ENCODE peak calls at places on chromosome 13, in eight cellular contexts. S, A, P, J, D, M, N and B are unnamed samples.

GRCh38 chr13:95956589-95957148 is 96.5 kb downstream of the UGGT2 start:
- DNase-seq in A (no peak), D (no peak), S (no peak), J (no peak), M (no peak), P (peak), N (no peak), B (no peak)

GRCh38 chr13:46051958-46052313 is 610 bp downstream of the ZC3H13 start:
- DNase-seq in D (no peak), N (no peak), J (no peak), A (no peak), S (no peak), M (no peak), P (no peak), B (no peak)

GRCh38 chr13:107450426-107450825 is 764.9 kb downstream of the LIG4 start:
- DNase-seq in M (no peak), J (no peak), S (no peak), P (no peak), D (no peak), A (no peak), N (no peak), B (no peak)

GRCh38 chr13:30872685-30873443 is 33.2 kb upstream of the MEDAG start:
- DNase-seq in A (peak), J (no peak), N (no peak), P (no peak), M (no peak), S (no peak), D (no peak), B (no peak)

GRCh38 chr13:113623491-113624234 is 34.3 kb downstream of the ATP4B start:
- DNase-seq in M (no peak), P (no peak), D (no peak), N (no peak), J (no peak), S (no peak), A (no peak), B (no peak)

GRCh38 chr13:66425741-66426140 is 804.4 kb downstream of the PCDH9 start:
- DNase-seq in D (no peak), M (no peak), A (no peak), J (no peak), N (no peak), S (no peak), P (no peak), B (no peak)

GRCh38 chr13:106318941-106319411 is 216.5 kb downstream of the EFNB2 start:
- DNase-seq in S (no peak), M (no peak), J (peak), A (no peak), D (no peak), N (no peak), P (peak), B (no peak)

GRCh38 chr13:79525458-79525857 is 44.5 kb downstream of the NDFIP2 start:
- DNase-seq in D (no peak), J (no peak), M (no peak), S (no peak), A (peak), N (no peak), P (no peak), B (no peak)

GRCh38 chr13:53250272-53250875 is 221.8 kb downstream of the OLFM4 start:
- DNase-seq in S (no peak), N (no peak), P (peak), J (no peak), M (no peak), A (peak), D (no peak), B (no peak)

GRCh38 chr13:51861728-51862300 is at the start of gene CCDC70:
- DNase-seq in S (no peak), M (peak), J (no peak), P (peak), N (no peak), D (no peak), A (no peak), B (peak)

GRCh38 chr13:52195052-52195837 is 35.8 kb upstream of the NEK3 start:
- DNase-seq in S (peak), P (peak), J (peak), N (peak), D (peak), M (peak), A (no peak), B (peak)

GRCh38 chr13:34155931-34156607 is 338.1 kb downstream of the RFC3 start:
- DNase-seq in M (no peak), A (no peak), D (no peak), J (no peak), P (peak), N (no peak), S (no peak), B (no peak)

GRCh38 chr13:105918842-105919741 is 616.4 kb downstream of the EFNB2 start:
- DNase-seq in A (peak), S (no peak), J (peak), P (peak), M (no peak), N (no peak), D (no peak), B (no peak)

GRCh38 chr13:62767473-62767872 is 1351.8 kb upstream of the PCDH20 start:
- DNase-seq in A (peak), N (no peak), P (no peak), M (no peak), S (no peak), D (no peak), J (no peak), B (no peak)

GRCh38 chr13:111343186-111343805 is 22.9 kb downstream of the TEX29 start:
- DNase-seq in M (no peak), S (no peak), D (no peak), P (no peak), A (no peak), N (no peak), J (peak), B (peak)

GRCh38 chr13:26962671-26963070 is 202.1 kb upstream of the GPR12 start:
- DNase-seq in M (no peak), S (no peak), D (no peak), N (no peak), A (no peak), J (no peak), P (no peak), B (no peak)

GRCh38 chr13:109479534-109479933 is 306.8 kb downstream of the IRS2 start:
- DNase-seq in A (no peak), M (no peak), S (no peak), J (no peak), P (no peak), D (no peak), N (no peak), B (no peak)

GRCh38 chr13:40440990-40441820 is 225.2 kb downstream of the FOXO1 start:
- DNase-seq in N (no peak), M (no peak), S (no peak), D (peak), P (no peak), J (peak), A (peak), B (no peak)

GRCh38 chr13:78976696-78977095 is 317.7 kb upstream of the OBI1 start:
- DNase-seq in S (no peak), A (no peak), J (no peak), D (no peak), M (no peak), N (no peak), P (no peak), B (no peak)